ENCODE peak calls at places on chromosomes 5 and 9, in seven cellular contexts. N, A, Z, G, J, K and T are unnamed samples.

GRCh38 chr9:102862478-102862877 is 132.7 kb upstream of the CYLC2 start:
- DNase-seq in K (no peak), N (no peak), Z (no peak), G (no peak), A (no peak), J (no peak), T (no peak)

GRCh38 chr9:109574061-109574882 is 76.2 kb upstream of the PTPN3 start:
- DNase-seq in G (peak), N (peak), Z (no peak), A (peak), J (peak), K (peak), T (peak)

GRCh38 chr5:158543539-158544387 is 556.0 kb downstream of the EBF1 start:
- DNase-seq in K (no peak), N (no peak), Z (no peak), G (peak), J (no peak), A (no peak), T (no peak)

GRCh38 chr9:13070612-13071595 is 208.6 kb downstream of the MPDZ start:
- DNase-seq in Z (no peak), G (no peak), A (no peak), N (no peak), K (no peak), J (no peak), T (no peak)

GRCh38 chr9:3865373-3865772 is 339.6 kb upstream of the RFX3 start:
- DNase-seq in J (no peak), G (no peak), N (no peak), Z (no peak), A (no peak), K (peak), T (no peak)

GRCh38 chr5:136780518-136780917 is 415.2 kb upstream of the TRPC7 start:
- DNase-seq in K (no peak), G (no peak), J (peak), Z (no peak), N (no peak), A (no peak), T (no peak)

GRCh38 chr5:136621743-136622142 is 256.4 kb upstream of the TRPC7 start:
- DNase-seq in N (no peak), K (no peak), Z (no peak), G (no peak), J (no peak), A (no peak), T (no peak)

GRCh38 chr5:6744841-6745705 is 31.8 kb downstream of the TENT4A start:
- DNase-seq in N (no peak), A (no peak), K (no peak), Z (peak), J (no peak), G (no peak), T (no peak)

GRCh38 chr5:133664422-133664821 is 52.1 kb upstream of the FSTL4 start:
- DNase-seq in K (peak), N (no peak), A (no peak), J (no peak), G (peak), Z (peak), T (no peak)

GRCh38 chr9:121298689-121299112 is 30.7 kb downstream of the GSN start:
- DNase-seq in K (peak), A (no peak), G (no peak), Z (peak), N (peak), J (peak), T (no peak)

GRCh38 chr9:97966493-97966892 is 16.6 kb upstream of the ANP32B start:
- DNase-seq in J (peak), N (no peak), G (no peak), Z (no peak), K (peak), A (no peak), T (no peak)

GRCh38 chr9:122158202-122158601 is 1.4 kb downstream of the NDUFA8 start:
- DNase-seq in Z (no peak), J (peak), K (peak), G (no peak), A (peak), N (no peak), T (no peak)

GRCh38 chr9:38389313-38389712 is 3.2 kb upstream of the ALDH1B1 start:
- DNase-seq in G (no peak), N (peak), Z (no peak), K (no peak), A (no peak), J (no peak), T (no peak)

GRCh38 chr5:176754376-176754942 is 55.9 kb upstream of the UNC5A start:
- DNase-seq in K (peak), G (no peak), N (no peak), A (no peak), Z (no peak), J (no peak), T (no peak)

GRCh38 chr5:129664336-129664937 is 83.5 kb upstream of the MINAR2 start:
- DNase-seq in A (peak), Z (no peak), J (peak), G (peak), K (peak), N (peak), T (no peak)

GRCh38 chr5:138336952-138337684 is 948 bp upstream of the FAM53C start:
- DNase-seq in J (peak), N (peak), G (no peak), Z (peak), K (no peak), A (peak), T (no peak)

GRCh38 chr5:176532795-176533194 is 4.4 kb downstream of the RNF44 start:
- DNase-seq in Z (no peak), G (no peak), A (no peak), J (no peak), K (no peak), N (no peak), T (no peak)

GRCh38 chr5:14035859-14036440 is 91.5 kb upstream of the DNAH5 start:
- DNase-seq in K (peak), J (peak), G (peak), A (no peak), N (peak), Z (no peak), T (peak)

GRCh38 chr5:52915176-52915875 is 73.8 kb upstream of the ITGA2 start:
- DNase-seq in A (peak), G (peak), N (peak), Z (no peak), K (peak), J (peak), T (no peak)

GRCh38 chr5:124949862-124950261 is 203.4 kb upstream of the ZNF608 start:
- DNase-seq in J (no peak), G (no peak), A (no peak), K (no peak), Z (no peak), N (peak), T (no peak)

GRCh38 chr9:27154923-27155322 is 45.9 kb downstream of the TEK start:
- DNase-seq in J (no peak), G (peak), N (no peak), Z (no peak), K (peak), A (no peak), T (peak)

GRCh38 chr5:154580422-154580821 is 102.4 kb upstream of the HAND1 start:
- DNase-seq in K (no peak), A (no peak), N (no peak), Z (no peak), J (no peak), G (no peak), T (no peak)

GRCh38 chr5:147835386-147835798 is 3.9 kb upstream of the SPINK1 start:
- DNase-seq in G (no peak), A (no peak), K (peak), N (no peak), J (no peak), Z (no peak), T (no peak)

GRCh38 chr9:128787583-128788156 is 617 bp downstream of the TBC1D13 start:
- DNase-seq in K (peak), G (no peak), J (peak), N (peak), A (no peak), Z (no peak), T (no peak)

GRCh38 chr5:123670981-123671557 is 159.1 kb downstream of the CSNK1G3 start:
- DNase-seq in A (peak), K (peak), Z (no peak), G (no peak), N (peak), J (peak), T (no peak)

GRCh38 chr5:6461793-6462650 is 13.4 kb downstream of the UBE2QL1 start:
- DNase-seq in N (no peak), J (no peak), Z (peak), K (no peak), G (no peak), A (no peak), T (no peak)

GRCh38 chr5:122007445-122008010 is 45.8 kb downstream of the SRFBP1 start:
- DNase-seq in K (no peak), N (no peak), G (no peak), J (no peak), Z (no peak), A (no peak), T (no peak)

GRCh38 chr5:133952729-133953567 is 15.5 kb downstream of the C5orf15 start:
- DNase-seq in J (no peak), Z (no peak), A (no peak), N (peak), G (peak), K (peak), T (peak)

GRCh38 chr9:16282216-16282615 is 588.3 kb downstream of the BNC2 start:
- DNase-seq in A (no peak), K (peak), J (no peak), Z (no peak), N (no peak), G (peak), T (peak)

GRCh38 chr5:172071244-172071875 is 64.9 kb upstream of the FBXW11 start:
- DNase-seq in G (no peak), N (no peak), Z (no peak), A (no peak), K (no peak), J (peak), T (no peak)

GRCh38 chr9:137025120-137025966 is 2.7 kb downstream of the ABCA2 start:
- DNase-seq in J (no peak), Z (no peak), K (peak), N (no peak), A (no peak), G (no peak), T (no peak)

GRCh38 chr5:148651528-148651927 is 2.8 kb downstream of the HTR4 start:
- DNase-seq in A (no peak), K (no peak), J (no peak), Z (no peak), N (no peak), G (no peak), T (no peak)

GRCh38 chr5:3590253-3590966 is 5.2 kb upstream of the IRX1 start:
- DNase-seq in K (no peak), J (peak), N (no peak), Z (peak), G (no peak), A (no peak), T (no peak)

GRCh38 chr5:169667896-169668674 is 31.0 kb downstream of the DOCK2 start:
- DNase-seq in G (no peak), K (peak), A (no peak), N (no peak), J (no peak), Z (no peak), T (no peak)

GRCh38 chr5:54289769-54290168 is 20.6 kb downstream of the ARL15 start:
- DNase-seq in J (peak), N (no peak), K (no peak), A (no peak), G (no peak), Z (no peak), T (no peak)

GRCh38 chr5:120655828-120656435 is 191.8 kb downstream of the PRR16 start:
- DNase-seq in K (peak), N (no peak), A (peak), J (peak), G (no peak), Z (no peak), T (no peak)
- TF ChIP-seq CTCF in K (peak), N (no peak), A (peak), J (peak), G (peak), Z (no peak), T (peak)

GRCh38 chr9:72807765-72808445 is 144.9 kb downstream of the ALDH1A1 start:
- DNase-seq in J (peak), Z (no peak), G (no peak), N (no peak), A (no peak), K (peak), T (no peak)
- TF ChIP-seq CTCF in J (peak), Z (no peak), G (no peak), N (no peak), A (peak), K (peak), T (no peak)

GRCh38 chr5:139394123-139394653 is 716 bp downstream of the PROB1 start:
- DNase-seq in A (no peak), J (peak), G (no peak), N (peak), Z (no peak), K (no peak), T (no peak)
- TF ChIP-seq CTCF in A (no peak), J (peak), G (peak), N (no peak), Z (no peak), K (peak), T (peak)

DNA sequence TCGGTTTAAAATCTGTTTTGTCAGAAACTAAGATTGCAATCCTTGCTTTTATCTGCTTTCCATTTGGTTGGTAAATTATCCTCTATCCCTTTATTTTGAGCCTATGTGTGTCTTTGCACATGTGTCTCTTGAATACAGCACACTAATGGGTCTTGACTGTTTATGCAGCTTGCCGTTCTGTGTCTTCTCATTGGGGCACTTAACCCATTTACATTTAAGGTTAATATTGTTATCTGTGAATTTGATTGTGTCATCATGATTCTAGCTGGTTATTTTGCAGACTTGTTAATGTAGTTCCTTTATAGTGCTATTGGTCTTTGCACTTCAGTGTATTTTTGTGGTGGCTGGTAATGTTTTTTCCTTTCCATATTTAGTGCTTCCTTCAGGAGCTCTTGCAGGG is 36.3 kb upstream of the SMIM15 start:
- DNase-seq in Z (no peak), K (no peak), N (no peak), J (no peak), A (no peak), G (no peak), T (no peak)
- TF ChIP-seq CTCF in Z (no peak), K (no peak), N (no peak), J (no peak), A (no peak), G (no peak), T (no peak)

GRCh38 chr9:126663661-126664072 is 49.9 kb downstream of the LMX1B start:
- DNase-seq in A (no peak), K (no peak), Z (no peak), N (no peak), J (no peak), G (no peak), T (no peak)

GRCh38 chr9:126661122-126661520 is 47.4 kb downstream of the LMX1B start:
- DNase-seq in Z (no peak), G (no peak), N (no peak), J (no peak), A (no peak), K (no peak), T (no peak)

GRCh38 chr9:126664893-126665695 is 51.4 kb downstream of the LMX1B start:
- DNase-seq in N (no peak), A (no peak), J (peak), Z (no peak), G (no peak), K (no peak), T (no peak)

GRCh38 chr9:126658964-126659555 is 45.3 kb downstream of the LMX1B start:
- DNase-seq in A (no peak), K (no peak), N (no peak), G (no peak), J (no peak), Z (no peak), T (no peak)

DNA sequence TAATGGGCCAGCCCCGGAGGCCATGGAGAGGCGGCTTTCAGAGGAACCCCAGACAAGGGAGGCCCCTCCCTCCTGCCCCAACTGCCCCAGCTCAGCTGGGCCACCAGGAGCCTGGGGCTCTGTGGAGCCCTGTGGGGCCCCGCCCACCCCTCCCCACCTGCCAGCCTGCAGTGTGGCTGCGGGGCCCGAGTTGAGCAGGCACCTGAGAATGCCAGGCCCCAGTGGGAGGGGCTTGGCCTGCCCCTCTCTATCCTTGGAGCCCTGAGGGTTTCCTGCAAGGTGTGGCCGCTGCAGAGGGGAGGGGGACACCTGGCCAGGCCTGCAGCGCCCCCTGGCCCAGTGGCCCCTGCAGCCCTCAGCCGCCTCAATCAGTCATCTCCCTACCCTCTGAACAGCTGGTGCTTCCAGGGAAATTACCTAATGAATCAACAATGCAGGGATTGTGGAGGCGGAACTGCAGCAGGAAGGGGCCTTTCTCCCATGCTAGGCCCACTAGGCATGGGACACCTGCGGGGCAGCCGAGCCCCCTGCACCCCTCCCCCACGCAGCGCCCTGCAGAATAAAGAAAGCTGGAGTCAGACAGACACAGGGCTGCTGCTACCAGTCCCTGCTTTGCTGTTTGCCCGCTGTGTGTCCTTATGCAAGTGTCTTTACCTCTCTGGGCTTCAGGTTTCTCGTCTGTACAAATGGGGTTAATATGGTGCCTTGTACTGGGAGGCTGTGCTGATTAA is 48.0 kb downstream of the LMX1B start:
- DNase-seq in A (peak), Z (no peak), G (no peak), N (no peak), J (peak), K (peak), T (no peak)
- TF ChIP-seq CTCF in A (peak), Z (no peak), G (no peak), N (no peak), J (peak), K (peak), T (no peak)